ENCODE peak calls at places on chromosome 1, in eight cellular contexts. One of them, this sample, is unnamed.

GRCh38 chr1:6170742-6171201 is 9.3 kb downstream of the CHD5 start:
- DNase-seq in transverse colon: no peak
- DNase-seq in heart left ventricle: no peak
- DNase-seq in tibial artery: no peak
- DNase-seq in ascending aorta: no peak
- DNase-seq in ovary: no peak
- DNase-seq in vagina: no peak
- DNase-seq in DND-41: no peak
- DNase-seq in this sample: no peak

GRCh38 chr1:218401896-218402770 is 57.0 kb downstream of the TGFB2 start:
- DNase-seq in vagina: no peak
- DNase-seq in ascending aorta: no peak
- DNase-seq in DND-41: no peak
- DNase-seq in ovary: no peak
- DNase-seq in transverse colon: no peak
- DNase-seq in heart left ventricle: no peak
- DNase-seq in tibial artery: no peak
- DNase-seq in this sample: no peak

GRCh38 chr1:168225476-168226190 is at the start of gene SFT2D2:
- DNase-seq in transverse colon: peak; percentile 84
- DNase-seq in ovary: peak; percentile 78
- DNase-seq in vagina: no peak
- DNase-seq in ascending aorta: peak; percentile 21
- DNase-seq in tibial artery: peak; percentile 60
- DNase-seq in DND-41: peak; percentile 86
- DNase-seq in heart left ventricle: peak; percentile 81
- DNase-seq in this sample: peak; percentile 91

GRCh38 chr1:234957330-234958065 is 171.1 kb downstream of the TOMM20 start:
- DNase-seq in ascending aorta: no peak
- DNase-seq in tibial artery: no peak
- DNase-seq in vagina: no peak
- DNase-seq in transverse colon: peak; percentile 73
- DNase-seq in heart left ventricle: no peak
- DNase-seq in ovary: peak; percentile 56
- DNase-seq in DND-41: no peak
- DNase-seq in this sample: no peak

GRCh38 chr1:41806472-41807155 is 112.1 kb downstream of the HIVEP3 start:
- DNase-seq in tibial artery: no peak
- DNase-seq in ascending aorta: no peak
- DNase-seq in transverse colon: no peak
- DNase-seq in vagina: no peak
- DNase-seq in ovary: no peak
- DNase-seq in heart left ventricle: no peak
- DNase-seq in DND-41: peak; percentile 47
- DNase-seq in this sample: peak; percentile 75

GRCh38 chr1:115210302-115210711 is 121.0 kb upstream of the TSPAN2 start:
- DNase-seq in ascending aorta: no peak
- DNase-seq in heart left ventricle: no peak
- DNase-seq in transverse colon: no peak
- DNase-seq in vagina: no peak
- DNase-seq in tibial artery: no peak
- DNase-seq in ovary: no peak
- DNase-seq in DND-41: no peak
- DNase-seq in this sample: no peak

GRCh38 chr1:37932759-37933158 is 14.1 kb downstream of the INPP5B start:
- DNase-seq in vagina: no peak
- DNase-seq in transverse colon: no peak
- DNase-seq in DND-41: no peak
- DNase-seq in ovary: no peak
- DNase-seq in tibial artery: no peak
- DNase-seq in ascending aorta: no peak
- DNase-seq in heart left ventricle: no peak
- DNase-seq in this sample: no peak

GRCh38 chr1:66403031-66403731 is 130.8 kb upstream of the SGIP1 start:
- DNase-seq in heart left ventricle: no peak
- DNase-seq in ovary: no peak
- DNase-seq in transverse colon: no peak
- DNase-seq in ascending aorta: no peak
- DNase-seq in vagina: no peak
- DNase-seq in tibial artery: no peak
- DNase-seq in DND-41: no peak
- DNase-seq in this sample: peak; percentile 55

GRCh38 chr1:235313931-235314678 is 13.9 kb downstream of the ARID4B start:
- DNase-seq in vagina: no peak
- DNase-seq in DND-41: no peak
- DNase-seq in heart left ventricle: no peak
- DNase-seq in ovary: no peak
- DNase-seq in ascending aorta: no peak
- DNase-seq in tibial artery: no peak
- DNase-seq in transverse colon: no peak
- DNase-seq in this sample: no peak

GRCh38 chr1:10020668-10021067 is 12.1 kb upstream of the UBE4B start:
- DNase-seq in transverse colon: no peak
- DNase-seq in ovary: no peak
- DNase-seq in tibial artery: no peak
- DNase-seq in heart left ventricle: no peak
- DNase-seq in DND-41: no peak
- DNase-seq in vagina: no peak
- DNase-seq in ascending aorta: no peak
- DNase-seq in this sample: no peak

GRCh38 chr1:81804320-81804719 is 3.6 kb downstream of the ADGRL2 start:
- DNase-seq in DND-41: no peak
- DNase-seq in ovary: no peak
- DNase-seq in heart left ventricle: no peak
- DNase-seq in transverse colon: no peak
- DNase-seq in ascending aorta: no peak
- DNase-seq in tibial artery: no peak
- DNase-seq in vagina: no peak
- DNase-seq in this sample: no peak

GRCh38 chr1:30694248-30695175 is 28.9 kb downstream of the MATN1 start:
- DNase-seq in transverse colon: no peak
- DNase-seq in ascending aorta: no peak
- DNase-seq in tibial artery: no peak
- DNase-seq in heart left ventricle: no peak
- DNase-seq in vagina: no peak
- DNase-seq in DND-41: no peak
- DNase-seq in ovary: no peak
- DNase-seq in this sample: no peak

GRCh38 chr1:119946724-119947123 is 50.4 kb upstream of the ADAM30 start:
- DNase-seq in tibial artery: no peak
- DNase-seq in heart left ventricle: no peak
- DNase-seq in transverse colon: no peak
- DNase-seq in vagina: no peak
- DNase-seq in ascending aorta: no peak
- DNase-seq in DND-41: no peak
- DNase-seq in ovary: no peak
- DNase-seq in this sample: no peak

GRCh38 chr1:68321084-68321685 is 88.9 kb upstream of the WLS start:
- DNase-seq in ovary: peak; percentile 76
- DNase-seq in tibial artery: peak; percentile 44
- DNase-seq in heart left ventricle: peak; percentile 67
- DNase-seq in DND-41: peak; percentile 7
- DNase-seq in transverse colon: peak; percentile 76
- DNase-seq in ascending aorta: no peak
- DNase-seq in vagina: no peak
- DNase-seq in this sample: peak; percentile 54

GRCh38 chr1:1093610-1093943 is 19.5 kb upstream of the RNF223 start:
- DNase-seq in transverse colon: peak; percentile 3
- DNase-seq in ovary: no peak
- DNase-seq in tibial artery: peak; percentile 3
- DNase-seq in heart left ventricle: no peak
- DNase-seq in DND-41: no peak
- DNase-seq in vagina: no peak
- DNase-seq in ascending aorta: no peak
- DNase-seq in this sample: no peak

GRCh38 chr1:245986404-245987221 is 520.5 kb downstream of the SMYD3 start:
- DNase-seq in ovary: no peak
- DNase-seq in heart left ventricle: no peak
- DNase-seq in DND-41: no peak
- DNase-seq in ascending aorta: no peak
- DNase-seq in transverse colon: peak; percentile 44
- DNase-seq in tibial artery: no peak
- DNase-seq in vagina: no peak
- DNase-seq in this sample: no peak

GRCh38 chr1:182990413-182991144 is 32.6 kb upstream of the LAMC1 start:
- DNase-seq in tibial artery: peak; percentile 26
- DNase-seq in vagina: no peak
- DNase-seq in ascending aorta: no peak
- DNase-seq in heart left ventricle: no peak
- DNase-seq in transverse colon: no peak
- DNase-seq in DND-41: no peak
- DNase-seq in ovary: no peak
- DNase-seq in this sample: no peak

GRCh38 chr1:63408331-63408730 is 40.9 kb downstream of the ALG6 start:
- DNase-seq in heart left ventricle: no peak
- DNase-seq in DND-41: no peak
- DNase-seq in ovary: no peak
- DNase-seq in vagina: no peak
- DNase-seq in transverse colon: no peak
- DNase-seq in tibial artery: no peak
- DNase-seq in ascending aorta: no peak
- DNase-seq in this sample: no peak

GRCh38 chr1:181324797-181325616 is 158.3 kb upstream of the CACNA1E start:
- DNase-seq in heart left ventricle: no peak
- DNase-seq in ascending aorta: no peak
- DNase-seq in ovary: no peak
- DNase-seq in tibial artery: no peak
- DNase-seq in transverse colon: no peak
- DNase-seq in vagina: peak; percentile 77
- DNase-seq in DND-41: no peak
- DNase-seq in this sample: no peak

GRCh38 chr1:204459706-204460105 is 34.9 kb downstream of the PIK3C2B start:
- DNase-seq in ascending aorta: no peak
- DNase-seq in DND-41: peak; percentile 68
- DNase-seq in vagina: no peak
- DNase-seq in tibial artery: no peak
- DNase-seq in transverse colon: no peak
- DNase-seq in ovary: no peak
- DNase-seq in heart left ventricle: no peak
- DNase-seq in this sample: no peak

GRCh38 chr1:59730759-59731478 is 83.8 kb upstream of the HOOK1 start:
- DNase-seq in ovary: peak; percentile 87
- DNase-seq in ascending aorta: peak; percentile 59
- DNase-seq in transverse colon: peak; percentile 78
- DNase-seq in heart left ventricle: peak; percentile 86
- DNase-seq in DND-41: peak; percentile 47
- DNase-seq in vagina: no peak
- DNase-seq in tibial artery: peak; percentile 89
- DNase-seq in this sample: no peak

GRCh38 chr1:24286246-24287010 is 32.7 kb upstream of the GRHL3 start:
- DNase-seq in vagina: no peak
- DNase-seq in ovary: no peak
- DNase-seq in ascending aorta: no peak
- DNase-seq in tibial artery: no peak
- DNase-seq in DND-41: no peak
- DNase-seq in transverse colon: no peak
- DNase-seq in heart left ventricle: no peak
- DNase-seq in this sample: no peak
- TF ChIP-seq CTCF in vagina: no peak
- TF ChIP-seq CTCF in ovary: no peak
- TF ChIP-seq CTCF in ascending aorta: no peak
- TF ChIP-seq CTCF in tibial artery: no peak
- TF ChIP-seq CTCF in DND-41: no peak
- TF ChIP-seq CTCF in transverse colon: no peak
- TF ChIP-seq CTCF in heart left ventricle: no peak
- TF ChIP-seq CTCF in this sample: no peak

DNA sequence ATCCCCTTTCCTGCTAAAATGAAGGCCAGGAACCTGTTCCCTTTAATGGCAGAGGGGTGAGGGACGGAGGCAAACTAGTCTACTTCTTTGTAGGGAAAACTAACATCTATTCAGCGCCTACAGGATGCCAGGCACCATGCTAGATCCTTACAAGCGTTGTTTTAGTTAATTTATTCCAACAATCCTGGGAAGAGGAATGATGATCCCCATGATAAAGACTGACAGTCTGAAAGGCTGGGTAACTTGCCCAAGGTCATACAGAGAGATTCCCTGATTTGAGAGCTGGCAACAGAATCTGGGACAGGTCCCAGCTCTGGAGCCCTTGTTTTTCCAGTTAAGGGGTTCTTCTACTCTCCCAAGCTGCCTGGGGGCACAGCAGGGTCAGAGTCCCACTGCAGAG is 662 bp upstream of the E2F2 start:
- DNase-seq in ovary: no peak
- DNase-seq in vagina: no peak
- DNase-seq in ascending aorta: no peak
- DNase-seq in tibial artery: no peak
- DNase-seq in DND-41: no peak
- DNase-seq in heart left ventricle: no peak
- DNase-seq in transverse colon: no peak
- DNase-seq in this sample: no peak
- H3K4me3 ChIP-seq in ovary: no peak overlapping the region
- H3K4me3 ChIP-seq in vagina: no peak overlapping the region
- H3K4me3 ChIP-seq in ascending aorta: peak overlapping the region; percentile 44
- H3K4me3 ChIP-seq in tibial artery: peak overlapping the region; percentile 62
- H3K4me3 ChIP-seq in DND-41: peak overlapping the region; percentile 80
- H3K4me3 ChIP-seq in heart left ventricle: peak overlapping the region; percentile 74
- H3K4me3 ChIP-seq in transverse colon: peak overlapping the region; percentile 64
- H3K4me3 ChIP-seq in this sample: peak overlapping the region; percentile 50

DNA sequence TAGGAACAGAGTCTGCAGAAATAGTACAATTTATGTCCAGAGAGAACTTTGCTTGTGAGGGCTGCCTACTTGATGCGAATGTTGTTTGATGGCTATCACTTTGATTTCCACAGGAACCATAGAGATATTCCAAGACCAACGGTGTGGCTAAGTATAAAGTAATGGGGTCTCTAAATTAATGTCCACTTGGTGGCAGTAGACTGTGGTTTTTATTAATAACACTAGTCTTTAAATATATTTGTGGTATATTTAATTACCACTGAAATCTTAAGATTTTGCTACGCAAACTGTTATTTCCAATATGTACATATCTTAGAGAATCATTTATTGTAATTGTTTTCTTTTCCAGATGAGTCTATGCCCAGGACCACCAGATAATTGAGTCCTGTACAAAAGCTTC is 647.9 kb downstream of the PLA2G4A start:
- DNase-seq in ovary: no peak
- DNase-seq in heart left ventricle: no peak
- DNase-seq in tibial artery: no peak
- DNase-seq in ascending aorta: no peak
- DNase-seq in DND-41: no peak
- DNase-seq in vagina: no peak
- DNase-seq in transverse colon: no peak
- DNase-seq in this sample: no peak
- TF ChIP-seq CTCF in ovary: no peak
- TF ChIP-seq CTCF in heart left ventricle: peak; percentile 17
- TF ChIP-seq CTCF in tibial artery: no peak
- TF ChIP-seq CTCF in ascending aorta: no peak
- TF ChIP-seq CTCF in DND-41: no peak
- TF ChIP-seq CTCF in vagina: no peak
- TF ChIP-seq CTCF in transverse colon: no peak
- TF ChIP-seq CTCF in this sample: peak; percentile 3

DNA sequence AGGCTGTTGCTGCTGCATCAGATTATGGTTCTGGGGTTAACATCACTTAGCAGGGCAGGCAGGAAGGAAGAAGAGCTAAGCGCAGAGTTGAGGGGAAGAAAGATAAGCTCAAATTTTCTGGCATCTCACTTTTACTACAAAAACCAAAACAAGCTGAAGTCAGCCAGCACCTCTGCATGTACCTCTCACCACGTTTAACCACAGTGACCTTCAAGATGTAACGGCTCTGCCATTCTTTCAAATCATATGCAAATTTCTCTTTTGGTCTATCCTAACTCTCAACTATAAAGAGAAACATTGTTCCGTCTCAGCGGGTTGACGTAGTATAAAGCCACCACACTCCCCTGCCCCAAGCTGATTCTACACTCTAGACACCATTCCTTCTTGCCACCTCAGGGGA is 154.4 kb downstream of the OMA1 start:
- DNase-seq in heart left ventricle: no peak
- DNase-seq in ascending aorta: no peak
- DNase-seq in vagina: no peak
- DNase-seq in DND-41: no peak
- DNase-seq in ovary: no peak
- DNase-seq in transverse colon: no peak
- DNase-seq in tibial artery: no peak
- DNase-seq in this sample: peak; percentile 34
- H3K4me3 ChIP-seq in heart left ventricle: no peak overlapping the region
- H3K4me3 ChIP-seq in ascending aorta: no peak overlapping the region
- H3K4me3 ChIP-seq in vagina: no peak overlapping the region
- H3K4me3 ChIP-seq in DND-41: no peak overlapping the region
- H3K4me3 ChIP-seq in ovary: no peak overlapping the region
- H3K4me3 ChIP-seq in transverse colon: no peak overlapping the region
- H3K4me3 ChIP-seq in tibial artery: no peak overlapping the region
- H3K4me3 ChIP-seq in this sample: no peak overlapping the region